ENCODE peak calls at places on chromosomes 11 and 22, in seven cellular contexts. Q is PC-3, Z is MM.1S, R is GM23338, T is neural progenitor cell, F is HCT116, D is hepatocyte. J is an unnamed sample.

GRCh38 chr11:87740968-87741367 is 434.3 kb downstream of the RAB38 start:
- DNase-seq in Q (no peak), Z (no peak), R (no peak), T (no peak), F (no peak), D (no peak), J (no peak)

GRCh38 chr22:47486569-47487312 is 724.3 kb downstream of the TBC1D22A start:
- DNase-seq in Q (no peak), Z (no peak), R (peak; percentile 1), T (no peak), F (no peak), D (no peak), J (no peak)

GRCh38 chr11:11732116-11732515 is 109.7 kb upstream of the USP47 start:
- DNase-seq in Q (no peak), Z (no peak), R (no peak), T (no peak), F (no peak), D (no peak), J (peak; percentile 46)

GRCh38 chr11:90669094-90669493 is 446.2 kb upstream of the CHORDC1 start:
- DNase-seq in Q (no peak), Z (no peak), R (no peak), T (no peak), F (no peak), D (no peak), J (no peak)

GRCh38 chr22:22685586-22685985 is 41.2 kb downstream of the GGTLC2 start:
- DNase-seq in Q (no peak), Z (no peak), R (no peak), T (no peak), F (no peak), D (no peak), J (no peak)

GRCh38 chr11:32229566-32230240 is 138.8 kb downstream of the RCN1 start:
- DNase-seq in Q (no peak), Z (no peak), R (no peak), T (no peak), F (no peak), D (no peak), J (no peak)

GRCh38 chr11:47797633-47798032 is 30.5 kb upstream of the FNBP4 start:
- DNase-seq in Q (peak; percentile 53), Z (no peak), R (no peak), T (no peak), F (no peak), D (no peak), J (peak; percentile 77)

GRCh38 chr11:44755553-44756505 is 29.1 kb downstream of the TSPAN18 start:
- DNase-seq in Q (no peak), Z (no peak), R (no peak), T (no peak), F (no peak), D (peak; percentile 22), J (peak; percentile 69)

GRCh38 chr22:30208631-30209603 is 37.6 kb downstream of the LIF start:
- DNase-seq in Q (peak; percentile 88), Z (no peak), R (no peak), T (no peak), F (no peak), D (peak; percentile 89), J (peak; percentile 83)

DNA sequence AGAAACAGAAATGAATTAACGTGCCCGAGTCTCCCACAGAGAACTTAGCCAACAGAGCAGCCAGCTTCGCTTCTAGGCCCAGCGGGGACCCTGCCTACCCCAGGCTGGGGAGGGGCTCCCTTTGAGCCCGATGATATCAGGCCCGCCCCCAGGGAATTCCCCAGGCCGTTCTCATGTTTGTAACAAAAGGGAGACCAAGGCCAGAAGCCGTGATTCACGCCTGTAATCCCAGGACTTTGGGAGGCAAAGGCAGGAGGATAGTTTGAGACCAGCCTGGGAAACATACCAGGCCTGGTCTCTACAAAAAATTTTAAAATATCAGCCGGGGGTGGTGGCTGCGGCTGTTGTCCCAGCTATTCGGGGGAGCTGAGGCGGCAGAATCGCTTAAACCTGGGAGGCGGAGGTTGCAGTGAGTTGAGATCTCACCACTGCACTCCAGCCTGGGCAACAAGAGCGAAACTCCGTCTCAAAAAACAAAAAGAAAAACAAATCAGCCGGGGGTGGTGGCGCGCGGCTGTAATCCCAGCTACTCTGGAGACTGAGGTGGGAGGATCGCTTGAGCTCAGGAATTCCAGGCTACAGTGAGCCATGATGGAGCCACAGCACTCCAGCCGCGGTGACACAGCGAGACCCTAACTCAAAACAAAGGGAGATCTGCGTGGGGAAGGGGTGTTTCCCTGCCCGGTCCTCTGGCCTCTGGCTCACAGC is 1.7 kb downstream of the DRD4 start:
- DNase-seq in Q (no peak), Z (no peak), R (peak; percentile 78), T (peak; percentile 90), F (no peak), D (peak; percentile 38), J (peak; percentile 39)
- TF ChIP-seq EZH2 in Q (no peak), Z (no peak), R (peak; percentile 16), T (peak; percentile 7), F (no peak), D (peak; percentile 37), J (peak; percentile 29)

DNA sequence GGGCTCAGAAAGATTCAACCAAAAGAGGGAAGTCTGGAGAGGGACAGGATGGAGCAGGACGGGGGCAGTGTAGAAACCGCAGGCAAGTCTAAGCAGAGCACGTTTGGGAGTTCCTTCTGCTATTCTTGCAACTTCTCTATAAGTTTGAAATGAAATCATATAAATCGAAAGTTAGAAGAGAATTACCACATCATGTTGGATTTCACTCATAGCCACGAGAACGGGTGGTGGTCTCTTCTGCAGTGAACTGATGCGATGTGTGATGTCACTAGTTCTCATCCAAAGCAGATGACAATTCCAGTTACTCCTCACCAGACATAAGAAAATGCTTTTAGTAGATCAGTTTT is 36.0 kb downstream of the KCNQ1 start:
- DNase-seq in Q (no peak), Z (no peak), R (no peak), T (no peak), F (no peak), D (no peak), J (no peak)
- TF ChIP-seq EZH2phosphoT487 in Q (no peak), Z (no peak), R (no peak), T (no peak), F (no peak), D (no peak), J (no peak)

GRCh38 chr11:125407046-125407445 is 89.0 kb downstream of the FEZ1 start:
- DNase-seq in Q (peak; percentile 37), Z (no peak), R (no peak), T (no peak), F (no peak), D (no peak), J (peak; percentile 25)
- H3K27ac ChIP-seq in Q (no peak overlapping the region), Z (no peak overlapping the region), R (no peak overlapping the region), T (no peak overlapping the region), F (no peak overlapping the region), D (no peak overlapping the region), J (no peak overlapping the region)

GRCh38 chr22:45006101-45006872 is 3.5 kb downstream of the PHF21B start:
- DNase-seq in Q (no peak), Z (no peak), R (peak; percentile 28), T (no peak), F (no peak), D (peak; percentile 37), J (peak; percentile 6)
- TF ChIP-seq EZH2 in Q (no peak), Z (no peak), R (no peak), T (no peak), F (no peak), D (no peak), J (peak; percentile 94)

GRCh38 chr22:36981247-36981775 is 37.9 kb downstream of the TST start:
- DNase-seq in Q (no peak), Z (no peak), R (no peak), T (no peak), F (no peak), D (no peak), J (no peak)
- TF ChIP-seq EZH2phosphoT487 in Q (no peak), Z (no peak), R (no peak), T (no peak), F (no peak), D (no peak), J (no peak)

J was measured in GM23248.